ENCODE peak calls at places on chromosomes 16 and 17, in four cellular contexts. I is A549, W is fibroblast of the aortic adventitia, S is AG04449. Z is an unnamed sample.

GRCh38 chr16:87077750-87078127 is 239.5 kb downstream of the C16orf95 start:
- DNase-seq in I (no peak), W (no peak), S (no peak), Z (no peak)

GRCh38 chr17:75910699-75911098 is 6.0 kb upstream of the MRPL38 start:
- DNase-seq in I (no peak), W (no peak), S (no peak), Z (no peak)

GRCh38 chr16:68267612-68268405 is 3.5 kb downstream of the SLC7A6 start:
- DNase-seq in I (no peak), W (no peak), S (no peak), Z (no peak)

GRCh38 chr17:6420173-6420641 is 14.7 kb downstream of the AIPL1 start:
- DNase-seq in I (peak), W (no peak), S (no peak), Z (no peak)

GRCh38 chr17:32575865-32576264 is 89.1 kb downstream of the CDK5R1 start:
- DNase-seq in I (no peak), W (no peak), S (no peak), Z (no peak)

GRCh38 chr17:6995500-6996255 is at the start of gene ALOX12:
- DNase-seq in I (no peak), W (no peak), S (no peak), Z (peak)

GRCh38 chr17:182164-182751 is 808 bp upstream of the DOC2B start:
- DNase-seq in I (no peak), W (no peak), S (no peak), Z (no peak)

GRCh38 chr17:80124351-80124981 is 22.5 kb downstream of the EIF4A3 start:
- DNase-seq in I (peak), W (peak), S (no peak), Z (no peak)

GRCh38 chr16:56864910-56865309 is at the start of gene SLC12A3:
- DNase-seq in I (no peak), W (no peak), S (no peak), Z (no peak)

GRCh38 chr17:74012465-74012864 is 191.0 kb upstream of the RPL38 start:
- DNase-seq in I (no peak), W (no peak), S (no peak), Z (no peak)

GRCh38 chr16:67336646-67337045 is 10.0 kb downstream of the LRRC36 start:
- DNase-seq in I (no peak), W (no peak), S (no peak), Z (peak)

GRCh38 chr16:67731071-67731810 is 12.1 kb upstream of the GFOD2 start:
- DNase-seq in I (no peak), W (no peak), S (no peak), Z (no peak)

GRCh38 chr16:28326881-28327610 is 34.7 kb downstream of the SBK1 start:
- DNase-seq in I (peak), W (peak), S (no peak), Z (no peak)

GRCh38 chr16:65510850-65511249 is 389.0 kb upstream of the CDH11 start:
- DNase-seq in I (no peak), W (no peak), S (no peak), Z (no peak)

GRCh38 chr16:51393381-51394005 is 242.4 kb upstream of the SALL1 start:
- DNase-seq in I (no peak), W (peak), S (no peak), Z (no peak)

GRCh38 chr16:1325673-1326371 is 7.6 kb upstream of the BAIAP3 start:
- DNase-seq in I (no peak), W (no peak), S (no peak), Z (no peak)

GRCh38 chr16:2250652-2251280 is 621 bp downstream of the ECI1 start:
- DNase-seq in I (peak), W (peak), S (no peak), Z (no peak)

GRCh38 chr16:49463529-49463928 is 89.9 kb downstream of the C16orf78 start:
- DNase-seq in I (no peak), W (no peak), S (no peak), Z (no peak)

GRCh38 chr17:47935961-47936360 is 5.4 kb upstream of the PNPO start:
- DNase-seq in I (peak), W (peak), S (peak), Z (peak)

GRCh38 chr16:3065742-3066439 is 451 bp downstream of the IL32 start:
- DNase-seq in I (no peak), W (no peak), S (no peak), Z (no peak)

GRCh38 chr17:48149174-48150106 is 41.9 kb downstream of the SNX11 start:
- DNase-seq in I (peak), W (no peak), S (no peak), Z (no peak)

GRCh38 chr17:3603119-3603869 is 5.9 kb downstream of the TRPV1 start:
- DNase-seq in I (no peak), W (peak), S (peak), Z (peak)

GRCh38 chr17:68709995-68710780 is 109.0 kb upstream of the FAM20A start:
- DNase-seq in I (no peak), W (peak), S (peak), Z (no peak)

GRCh38 chr16:4904108-4904941 is 32.6 kb downstream of the PPL start:
- DNase-seq in I (no peak), W (no peak), S (no peak), Z (no peak)

GRCh38 chr16:78505544-78506371 is 406.3 kb downstream of the WWOX start:
- DNase-seq in I (no peak), W (peak), S (no peak), Z (no peak)
- TF ChIP-seq CTCF in I (no peak), W (peak), S (no peak), Z (no peak)

GRCh38 chr17:49707246-49707607 is 537 bp downstream of the SLC35B1 start:
- DNase-seq in I (no peak), W (peak), S (no peak), Z (no peak)
- TF ChIP-seq CTCF in I (no peak), W (peak), S (no peak), Z (no peak)

GRCh38 chr16:89478576-89479221 is 11.7 kb downstream of the ANKRD11 start:
- DNase-seq in I (peak), W (peak), S (no peak), Z (no peak)

GRCh38 chr16:89475144-89475543 is 15.2 kb downstream of the ANKRD11 start:
- DNase-seq in I (no peak), W (no peak), S (no peak), Z (no peak)

GRCh38 chr16:89476811-89477261 is 13.5 kb downstream of the ANKRD11 start:
- DNase-seq in I (no peak), W (no peak), S (no peak), Z (no peak)

GRCh38 chr16:89473791-89474414 is 16.5 kb downstream of the ANKRD11 start:
- DNase-seq in I (no peak), W (peak), S (no peak), Z (no peak)

DNA sequence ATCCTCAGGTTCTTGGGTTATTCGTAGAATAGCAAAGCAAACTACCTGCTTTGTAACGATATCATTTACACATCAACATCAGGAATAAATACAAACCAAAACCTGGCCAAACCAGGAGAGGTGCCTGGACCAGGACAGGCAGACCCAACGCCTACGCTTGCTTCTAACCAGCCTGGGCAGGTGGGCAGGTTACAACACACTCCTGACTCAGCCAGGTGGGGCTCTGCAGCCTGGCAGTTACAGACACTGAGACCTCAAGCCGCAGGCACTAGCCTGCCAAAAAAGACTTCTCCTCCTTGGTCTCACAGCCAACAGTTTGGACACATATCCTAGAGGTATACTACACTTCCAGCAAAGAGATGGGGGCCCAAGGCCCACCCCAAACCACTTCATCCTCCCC is 14.0 kb downstream of the ANKRD11 start:
- DNase-seq in I (no peak), W (no peak), S (no peak), Z (no peak)
- TF ChIP-seq CTCF in I (no peak), W (no peak), S (no peak), Z (no peak)

DNA sequence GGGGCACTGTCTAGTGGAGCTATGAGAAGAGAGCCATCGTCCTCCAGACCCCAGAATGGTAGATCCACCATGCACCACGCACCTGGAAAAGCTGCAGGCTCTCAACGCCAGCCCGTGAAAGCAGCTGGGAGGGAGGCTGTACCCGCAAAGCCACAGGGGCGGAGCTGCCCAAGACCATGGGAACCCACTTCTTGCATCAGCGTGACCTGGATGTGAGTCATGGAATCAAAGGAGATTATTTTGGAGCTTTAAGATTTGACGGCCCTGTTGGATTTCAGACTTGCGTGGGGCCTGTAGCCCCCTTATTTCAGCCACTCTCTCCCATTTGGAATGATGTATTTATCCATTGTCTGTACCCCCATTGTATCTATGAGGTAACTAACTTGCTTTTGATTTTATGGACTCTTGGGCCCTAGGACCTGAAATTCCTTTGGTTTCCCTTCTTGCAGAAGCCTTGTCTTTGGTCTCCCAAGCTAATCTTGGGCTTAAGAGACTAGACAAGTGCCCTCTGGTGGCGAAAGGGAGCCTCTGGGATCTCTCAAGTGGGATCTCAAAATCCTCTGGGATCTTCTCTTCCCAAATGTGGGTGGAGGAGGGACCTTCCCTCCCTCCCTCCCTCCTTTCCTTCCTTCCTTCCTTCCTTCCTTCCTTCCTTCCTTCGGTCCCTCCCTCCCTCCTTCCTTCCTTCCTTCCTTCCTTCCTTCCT is 58.2 kb upstream of the HAPSTR1 start:
- DNase-seq in I (peak), W (peak), S (no peak), Z (no peak)
- TF ChIP-seq CTCF in I (peak), W (peak), S (peak), Z (peak)

Z was measured in keratinocyte.